ENCODE peak calls at places on chromosome 2, in nine cellular contexts. U is neuronal stem cell; N is fibroblast of lung; R is colonic mucosa; W is A673; V is CD4-positive, CD25-positive, alpha-beta regulatory T cell; J is mesendoderm; I is lung; B is HFF-Myc. D is an unnamed sample.

GRCh38 chr2:55052087-55053061 is 2.1 kb upstream of the RTN4 start:
- DNase-seq in U (no peak), N (peak; percentile 49), R (no peak), W (no peak), V (no peak), J (no peak), I (no peak), B (no peak), D (no peak)

GRCh38 chr2:205032093-205032551 is 486.8 kb downstream of the PARD3B start:
- DNase-seq in U (no peak), N (no peak), R (no peak), W (no peak), V (no peak), J (no peak), I (no peak), B (no peak), D (no peak)

GRCh38 chr2:105573490-105573889 is 171.2 kb upstream of the NCK2 start:
- DNase-seq in U (no peak), N (no peak), R (no peak), W (no peak), V (no peak), J (no peak), I (no peak), B (no peak), D (no peak)

GRCh38 chr2:167264380-167264779 is 376.1 kb downstream of the XIRP2 start:
- DNase-seq in U (no peak), N (peak; percentile 38), R (peak; percentile 23), W (peak; percentile 49), V (no peak), J (peak; percentile 61), I (no peak), B (no peak), D (no peak)

GRCh38 chr2:31386648-31387047 is 27.9 kb downstream of the XDH start:
- DNase-seq in U (peak; percentile 12), N (peak; percentile 11), R (no peak), W (peak; percentile 50), V (no peak), J (peak; percentile 73), I (peak; percentile 20), B (no peak), D (no peak)

GRCh38 chr2:198448803-198449202 is 644.4 kb downstream of the PLCL1 start:
- DNase-seq in U (no peak), N (no peak), R (no peak), W (no peak), V (no peak), J (no peak), I (no peak), B (no peak), D (no peak)

GRCh38 chr2:99806758-99807157 is 316.9 kb upstream of the REV1 start:
- DNase-seq in U (no peak), N (peak; percentile 39), R (no peak), W (no peak), V (no peak), J (no peak), I (no peak), B (no peak), D (peak; percentile 30)

GRCh38 chr2:1642066-1642861 is 102.1 kb downstream of the PXDN start:
- DNase-seq in U (no peak), N (peak; percentile 61), R (no peak), W (peak; percentile 42), V (no peak), J (peak; percentile 45), I (no peak), B (no peak), D (no peak)

GRCh38 chr2:26942543-26943295 is 27.7 kb upstream of the MAPRE3 start:
- DNase-seq in U (peak; percentile 65), N (peak; percentile 55), R (peak; percentile 59), W (peak; percentile 73), V (peak; percentile 45), J (peak; percentile 87), I (peak; percentile 68), B (peak; percentile 9), D (no peak)

GRCh38 chr2:153388246-153388645 is 90.3 kb downstream of the RPRM start:
- DNase-seq in U (no peak), N (no peak), R (no peak), W (no peak), V (no peak), J (peak; percentile 68), I (no peak), B (no peak), D (no peak)

GRCh38 chr2:67954125-67954748 is 108.6 kb downstream of the C1D start:
- DNase-seq in U (no peak), N (no peak), R (peak; percentile 29), W (no peak), V (no peak), J (peak; percentile 11), I (peak; percentile 46), B (no peak), D (no peak)

GRCh38 chr2:166376488-166376828 is 714 bp upstream of the SCN9A start:
- DNase-seq in U (no peak), N (no peak), R (no peak), W (no peak), V (no peak), J (no peak), I (no peak), B (no peak), D (no peak)

GRCh38 chr2:114022360-114023085 is 132.6 kb downstream of the ACTR3 start:
- DNase-seq in U (no peak), N (peak; percentile 76), R (no peak), W (no peak), V (no peak), J (peak; percentile 7), I (no peak), B (no peak), D (peak; percentile 31)

GRCh38 chr2:105042189-105042588 is 4.3 kb downstream of the MRPS9 start:
- DNase-seq in U (no peak), N (no peak), R (no peak), W (peak; percentile 17), V (no peak), J (peak; percentile 49), I (no peak), B (no peak), D (no peak)

GRCh38 chr2:228701506-228701905 is 520.0 kb upstream of the SPHKAP start:
- DNase-seq in U (no peak), N (no peak), R (no peak), W (no peak), V (no peak), J (no peak), I (no peak), B (no peak), D (no peak)

GRCh38 chr2:143692162-143692561 is 562.9 kb downstream of the ARHGAP15 start:
- DNase-seq in U (no peak), N (no peak), R (no peak), W (no peak), V (no peak), J (peak; percentile 53), I (no peak), B (no peak), D (no peak)

GRCh38 chr2:27323592-27324285 is 842 bp upstream of the MPV17 start:
- DNase-seq in U (no peak), N (no peak), R (no peak), W (no peak), V (no peak), J (peak; percentile 8), I (no peak), B (no peak), D (no peak)

GRCh38 chr2:200616656-200617055 is 30.8 kb downstream of the AOX1 start:
- DNase-seq in U (no peak), N (peak; percentile 82), R (no peak), W (no peak), V (no peak), J (no peak), I (no peak), B (no peak), D (peak; percentile 46)

GRCh38 chr2:116304328-116304727 is 1510.2 kb upstream of the DDX18 start:
- DNase-seq in U (no peak), N (no peak), R (no peak), W (no peak), V (no peak), J (no peak), I (no peak), B (no peak), D (no peak)
- H3K4me3 ChIP-seq in U (no peak overlapping the region), N (no peak overlapping the region), R (no peak overlapping the region), W (no peak overlapping the region), V (no peak overlapping the region), J (no peak overlapping the region), I (no peak overlapping the region), B (no peak overlapping the region), D (no peak overlapping the region)

DNA sequence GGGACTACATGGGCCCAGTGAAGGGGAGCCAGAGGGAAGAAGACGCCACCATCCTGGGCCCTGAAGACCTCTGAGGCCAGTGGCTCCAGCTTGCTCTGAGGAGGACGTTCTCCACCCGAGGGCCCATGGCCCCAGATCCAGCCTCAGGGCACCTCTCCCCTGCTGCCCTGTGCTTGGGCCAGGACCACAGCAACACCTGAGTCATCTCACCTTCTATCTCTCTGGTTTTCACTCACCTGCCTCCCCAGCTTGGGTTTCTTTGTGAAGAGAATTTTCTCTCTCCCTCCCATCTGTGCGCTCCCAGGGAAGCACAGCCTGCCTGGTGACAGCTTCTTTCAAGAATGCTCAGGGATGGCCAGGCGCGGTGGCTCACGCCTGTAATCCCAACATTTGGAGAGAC is 19.8 kb downstream of the ZFP36L2 start:
- DNase-seq in U (no peak), N (no peak), R (no peak), W (no peak), V (no peak), J (no peak), I (no peak), B (no peak), D (no peak)
- H3K4me3 ChIP-seq in U (no peak overlapping the region), N (no peak overlapping the region), R (no peak overlapping the region), W (no peak overlapping the region), V (no peak overlapping the region), J (no peak overlapping the region), I (no peak overlapping the region), B (no peak overlapping the region), D (no peak overlapping the region)

DNA sequence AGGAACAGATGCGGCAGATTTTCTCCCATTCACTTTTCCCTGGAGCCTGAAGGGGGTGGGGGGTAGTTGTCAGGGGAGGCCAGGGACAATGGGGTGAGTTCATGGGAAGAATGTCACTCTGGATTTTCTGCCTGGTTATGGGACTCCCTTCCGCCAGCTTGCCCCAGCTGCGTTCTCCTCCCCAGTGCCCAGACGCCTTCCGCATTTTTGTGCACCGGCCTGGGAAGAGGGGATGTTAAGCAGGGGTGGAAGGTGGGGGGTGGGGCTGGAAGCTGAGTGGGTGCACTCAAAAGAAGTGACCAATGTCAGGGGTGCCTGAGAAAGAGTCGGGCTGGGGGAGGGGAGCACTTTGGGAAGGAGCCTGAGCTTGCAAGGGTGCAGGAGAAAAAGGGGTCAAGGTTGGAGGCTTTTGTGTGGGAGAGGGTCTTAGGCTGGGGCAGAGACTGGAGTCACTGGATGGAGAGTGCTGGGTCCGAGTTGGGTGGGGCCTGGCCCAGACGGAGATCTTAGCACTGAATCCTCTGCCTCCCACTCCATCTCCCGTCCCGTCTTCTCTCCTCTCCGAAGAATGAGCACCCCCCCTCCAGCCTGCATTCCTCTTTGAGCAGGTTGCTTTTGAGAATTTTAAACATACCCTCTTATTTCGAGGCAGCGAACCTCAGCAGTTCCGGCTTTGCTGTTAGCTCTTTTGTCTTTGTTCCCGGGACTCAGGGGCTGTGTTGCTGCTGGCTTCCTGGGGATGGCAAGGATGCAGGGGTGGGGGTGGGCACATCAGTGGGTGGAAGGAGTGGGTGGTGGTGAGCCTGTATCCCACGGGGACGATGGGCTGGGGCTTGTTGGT is 2.7 kb downstream of the IGFBP2 start:
- DNase-seq in U (peak; percentile 72), N (no peak), R (no peak), W (peak; percentile 59), V (no peak), J (peak; percentile 75), I (no peak), B (no peak), D (no peak)
- H3K4me3 ChIP-seq in U (peak overlapping the region; percentile 71), N (peak overlapping the region; percentile 65), R (no peak overlapping the region), W (peak overlapping the region; percentile 99), V (no peak overlapping the region), J (no peak overlapping the region), I (no peak overlapping the region), B (peak overlapping the region; percentile 78), D (peak overlapping the region; percentile 79)

GRCh38 chr2:102033750-102034682 is 42.3 kb downstream of the IL1R2 start:
- DNase-seq in U (no peak), N (no peak), R (no peak), W (no peak), V (no peak), J (no peak), I (no peak), B (no peak), D (no peak)
- H3K4me3 ChIP-seq in U (no peak overlapping the region), N (no peak overlapping the region), R (no peak overlapping the region), W (no peak overlapping the region), V (no peak overlapping the region), J (no peak overlapping the region), I (no peak overlapping the region), B (no peak overlapping the region), D (no peak overlapping the region)